ENCODE peak calls at places on chromosomes 13 and 19, in seven cellular contexts. U, X, Y, L, W, D and N are unnamed samples.

GRCh38 chr13:76542176-76542575 is 344.0 kb downstream of the KCTD12 start:
- DNase-seq in U (no peak), X (no peak), Y (no peak), L (no peak), W (no peak), D (no peak), N (no peak)

GRCh38 chr19:10625003-10625761 is at the start of gene SLC44A2:
- DNase-seq in U (peak), X (peak), Y (no peak), L (peak), W (peak), D (no peak), N (no peak)

GRCh38 chr19:1445932-1446712 is 3.8 kb upstream of the APC2 start:
- DNase-seq in U (no peak), X (no peak), Y (peak), L (no peak), W (peak), D (no peak), N (no peak)

GRCh38 chr13:37383066-37383465 is 215.5 kb downstream of the POSTN start:
- DNase-seq in U (no peak), X (no peak), Y (no peak), L (peak), W (no peak), D (no peak), N (no peak)

GRCh38 chr19:2603320-2603719 is 99.2 kb downstream of the GNG7 start:
- DNase-seq in U (peak), X (peak), Y (no peak), L (peak), W (peak), D (no peak), N (no peak)

GRCh38 chr19:52722062-52723005 is 12.5 kb downstream of the ZNF611 start:
- DNase-seq in U (no peak), X (no peak), Y (no peak), L (peak), W (no peak), D (peak), N (no peak)

GRCh38 chr19:16452321-16452720 is 19.4 kb downstream of the EPS15L1 start:
- DNase-seq in U (no peak), X (no peak), Y (no peak), L (no peak), W (no peak), D (no peak), N (no peak)

GRCh38 chr19:5782945-5783919 is 1.3 kb downstream of the PRR22 start:
- DNase-seq in U (no peak), X (no peak), Y (no peak), L (no peak), W (no peak), D (no peak), N (no peak)

GRCh38 chr13:65855276-65855675 is 1374.9 kb downstream of the PCDH9 start:
- DNase-seq in U (no peak), X (no peak), Y (no peak), L (no peak), W (no peak), D (no peak), N (no peak)

GRCh38 chr19:1206733-1207301 is 1.2 kb downstream of the STK11 start:
- DNase-seq in U (no peak), X (no peak), Y (no peak), L (no peak), W (no peak), D (no peak), N (no peak)

GRCh38 chr13:101487046-101487830 is 34.8 kb downstream of the ITGBL1 start:
- DNase-seq in U (no peak), X (no peak), Y (no peak), L (no peak), W (no peak), D (no peak), N (no peak)

GRCh38 chr13:107447591-107447990 is 767.7 kb downstream of the LIG4 start:
- DNase-seq in U (no peak), X (no peak), Y (no peak), L (no peak), W (no peak), D (no peak), N (peak)

GRCh38 chr19:33054623-33055022 is 10.1 kb downstream of the RHPN2 start:
- DNase-seq in U (peak), X (peak), Y (no peak), L (no peak), W (no peak), D (no peak), N (no peak)

GRCh38 chr19:35655600-35655999 is 7.5 kb downstream of the COX6B1 start:
- DNase-seq in U (no peak), X (no peak), Y (no peak), L (no peak), W (no peak), D (no peak), N (no peak)

GRCh38 chr19:31110331-31110730 is 238.9 kb downstream of the TSHZ3 start:
- DNase-seq in U (no peak), X (no peak), Y (no peak), L (no peak), W (peak), D (no peak), N (no peak)

GRCh38 chr13:77516342-77516789 is 19.1 kb upstream of the SCEL start:
- DNase-seq in U (no peak), X (no peak), Y (peak), L (peak), W (no peak), D (no peak), N (peak)

GRCh38 chr13:33483471-33483870 is 197.9 kb upstream of the STARD13 start:
- DNase-seq in U (no peak), X (no peak), Y (no peak), L (no peak), W (no peak), D (no peak), N (no peak)

GRCh38 chr13:68078457-68078856 is 848.3 kb upstream of the PCDH9 start:
- DNase-seq in U (no peak), X (no peak), Y (no peak), L (no peak), W (no peak), D (no peak), N (no peak)

GRCh38 chr13:46687810-46688209 is 109.2 kb downstream of the ESD start:
- DNase-seq in U (no peak), X (no peak), Y (peak), L (peak), W (no peak), D (peak), N (no peak)

GRCh38 chr19:23822735-23823134 is 64.0 kb upstream of the ZNF681 start:
- DNase-seq in U (no peak), X (no peak), Y (no peak), L (no peak), W (no peak), D (no peak), N (no peak)

GRCh38 chr13:76832258-76832988 is 53.8 kb downstream of the KCTD12 start:
- DNase-seq in U (no peak), X (no peak), Y (no peak), L (no peak), W (no peak), D (no peak), N (no peak)

GRCh38 chr13:105634059-105634458 is 901.4 kb downstream of the EFNB2 start:
- DNase-seq in U (no peak), X (no peak), Y (no peak), L (peak), W (no peak), D (no peak), N (no peak)

DNA sequence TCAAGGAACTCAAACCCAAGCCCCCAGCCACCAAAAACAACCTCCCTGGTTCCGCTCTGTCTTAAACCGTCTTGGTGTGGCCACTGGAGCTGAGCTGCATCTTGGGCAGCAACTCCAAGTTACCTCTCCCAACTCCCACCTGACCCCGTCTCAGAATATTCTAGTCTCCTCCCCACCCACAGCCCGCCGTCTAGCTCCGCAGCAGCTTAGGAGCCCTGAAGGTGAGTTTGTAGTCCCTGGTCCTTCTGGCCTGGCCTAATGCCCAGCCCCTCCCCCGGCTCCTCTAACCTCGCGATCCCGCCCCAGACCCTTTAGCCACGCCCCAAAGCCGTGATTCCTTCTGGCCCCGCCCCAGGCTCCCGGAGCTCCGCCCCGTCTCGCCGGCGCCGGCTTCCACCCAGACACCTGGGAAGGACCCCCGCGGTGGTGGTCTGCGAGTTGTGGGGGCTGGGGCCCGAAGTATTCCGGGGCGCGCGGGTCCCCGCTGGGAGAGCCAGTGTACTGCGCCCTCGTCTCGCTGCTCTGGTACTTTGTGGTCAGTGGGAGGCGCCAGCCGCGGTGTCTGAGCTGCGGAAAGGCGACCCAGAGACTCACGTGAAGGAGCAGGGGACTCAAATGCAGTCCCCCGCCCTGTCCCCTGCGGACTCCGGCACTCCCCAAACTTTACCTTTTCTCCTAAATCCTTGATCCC is 2.5 kb upstream of the LHB start:
- DNase-seq in U (peak), X (peak), Y (peak), L (peak), W (peak), D (no peak), N (no peak)
- H3K4me3 ChIP-seq in U (peak), X (peak), Y (peak), L (peak), W (peak), D (no peak), N (peak)

DNA sequence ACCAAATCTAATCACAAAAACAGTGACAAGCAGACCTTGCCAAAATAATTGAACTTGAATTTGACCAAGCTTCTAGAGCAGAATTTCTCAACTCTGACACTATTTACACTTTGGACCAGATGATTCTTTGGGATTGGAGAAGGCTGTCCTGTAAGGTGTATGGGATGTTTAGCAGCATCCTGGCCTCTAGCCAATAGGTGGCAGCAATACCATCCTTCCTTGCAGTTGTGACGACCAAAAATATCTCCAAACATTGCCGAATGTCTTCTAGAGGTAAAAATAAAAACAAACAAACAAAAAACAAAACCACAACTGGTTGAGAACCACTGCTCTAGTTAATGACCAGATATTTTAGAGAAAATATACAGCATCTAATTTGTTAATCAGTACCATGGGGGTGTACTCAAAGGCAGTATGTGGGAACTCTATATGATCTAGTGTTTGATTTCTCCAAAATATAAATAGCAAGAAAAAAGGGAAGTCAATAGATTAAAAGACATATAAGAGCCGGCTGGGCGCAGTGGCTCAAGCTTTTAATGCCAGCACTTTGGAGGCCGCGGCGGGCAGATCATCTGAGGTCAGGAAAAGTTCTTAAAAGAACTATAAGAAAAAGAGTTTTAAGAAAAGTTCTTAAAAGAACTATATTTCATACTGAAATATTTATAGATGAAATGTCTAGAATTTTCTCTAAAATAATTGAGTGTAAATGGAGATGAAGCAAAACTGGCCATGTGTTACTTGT is 60.9 kb upstream of the ZNF527 start:
- DNase-seq in U (no peak), X (no peak), Y (no peak), L (no peak), W (no peak), D (no peak), N (no peak)
- TF ChIP-seq CTCF in U (no peak), X (no peak), Y (peak), L (peak), W (no peak), D (no peak), N (peak)

GRCh38 chr13:80386592-80386991 is 45.7 kb upstream of the SPRY2 start:
- DNase-seq in U (no peak), X (no peak), Y (no peak), L (no peak), W (no peak), D (no peak), N (no peak)
- H3K4me3 ChIP-seq in U (no peak), X (no peak), Y (no peak), L (no peak), W (no peak), D (no peak), N (no peak)

DNA sequence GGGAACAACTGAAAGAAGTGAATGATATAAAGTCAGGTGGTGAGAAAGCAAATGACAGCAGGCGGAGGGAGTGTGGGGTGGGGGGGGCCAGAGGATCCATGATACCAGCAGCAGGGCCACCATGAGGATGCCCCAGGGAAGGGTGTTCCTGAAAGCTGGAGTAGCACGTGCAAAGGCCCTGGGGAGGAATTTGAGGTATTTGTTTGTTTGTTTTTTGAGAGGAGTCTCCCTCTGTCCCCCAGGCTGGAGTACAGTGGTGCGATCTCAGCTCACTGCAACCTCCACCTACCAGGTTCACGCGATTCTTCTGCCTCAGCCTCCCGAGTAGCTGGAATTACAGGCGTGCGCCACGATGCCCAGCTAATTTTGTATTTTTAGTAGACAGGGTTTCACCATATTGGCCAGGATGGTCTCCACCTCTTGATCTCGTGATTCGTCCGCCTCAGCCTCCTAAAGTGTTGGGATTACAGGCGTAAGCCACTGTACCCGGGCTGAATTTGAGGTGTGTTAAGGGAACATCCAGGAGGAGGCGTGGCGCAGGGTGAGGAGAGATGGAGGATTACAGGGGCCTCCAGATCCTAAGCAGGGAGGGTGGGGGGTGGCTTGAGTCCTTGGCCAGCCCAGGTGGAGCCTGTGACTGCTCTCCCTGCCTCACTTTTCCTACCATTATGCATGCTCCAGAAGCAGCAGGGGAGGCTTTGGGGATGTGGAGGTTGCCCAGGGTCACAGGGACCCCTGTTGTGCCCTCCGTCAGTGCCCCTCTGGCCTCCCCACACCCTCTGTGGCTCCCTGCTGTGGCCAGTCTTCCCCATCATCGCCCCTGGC is 12.4 kb upstream of the JUND start:
- DNase-seq in U (no peak), X (no peak), Y (no peak), L (no peak), W (peak), D (no peak), N (no peak)
- TF ChIP-seq CTCF in U (no peak), X (no peak), Y (no peak), L (no peak), W (no peak), D (no peak), N (no peak)